ENCODE peak calls at places on chromosomes 11 and 22, in ten cellular contexts. E is heart right ventricle; Z is upper lobe of right lung; W is Caco-2; B is pancreas; X is endothelial cell of umbilical vein; O is CD8-positive, alpha-beta T cell; P is cardiac muscle cell; R is right lobe of liver; N is A549. S is an unnamed sample. For H3K4me1, the result is how much of the 10 kb centered on the place peaks cover.

GRCh38 chr11:96188625-96189006 is 154.4 kb downstream of the MAML2 start:
- DNase-seq in E (no peak), Z (no peak), W (no peak), B (no peak), X (no peak), O (no peak), P (no peak), R (no peak), N (no peak), S (no peak)

GRCh38 chr11:36361901-36362391 is 65.9 kb downstream of the PRR5L start:
- DNase-seq in E (no peak), Z (no peak), W (no peak), B (no peak), X (no peak), O (no peak), P (no peak), R (peak), N (peak), S (no peak)

GRCh38 chr11:78414321-78415051 is 3.1 kb downstream of the GAB2 start:
- DNase-seq in E (no peak), Z (no peak), W (no peak), B (no peak), X (peak), O (no peak), P (no peak), R (no peak), N (peak), S (no peak)

GRCh38 chr11:99534812-99535211 is 514.1 kb downstream of the CNTN5 start:
- DNase-seq in E (no peak), Z (no peak), W (no peak), B (no peak), X (no peak), O (no peak), P (no peak), R (no peak), N (no peak), S (no peak)

GRCh38 chr11:109885006-109885405 is 208.2 kb upstream of the ZC3H12C start:
- DNase-seq in E (no peak), Z (no peak), W (no peak), B (no peak), X (no peak), O (no peak), P (no peak), R (no peak), N (no peak), S (no peak)

GRCh38 chr11:9600651-9601040 is 27.2 kb downstream of the WEE1 start:
- DNase-seq in E (no peak), Z (no peak), W (peak), B (no peak), X (no peak), O (no peak), P (no peak), R (no peak), N (no peak), S (no peak)

GRCh38 chr11:27720277-27720830 is 20.1 kb upstream of the BDNF start:
- DNase-seq in E (peak), Z (no peak), W (peak), B (peak), X (peak), O (no peak), P (peak), R (peak), N (peak), S (no peak)

GRCh38 chr11:37804666-37805065 is 1206.6 kb upstream of the RAG2 start:
- DNase-seq in E (no peak), Z (no peak), W (no peak), B (no peak), X (no peak), O (no peak), P (no peak), R (no peak), N (no peak), S (no peak)

GRCh38 chr11:117808768-117809167 is 11.8 kb upstream of the DSCAML1 start:
- DNase-seq in E (no peak), Z (no peak), W (no peak), B (no peak), X (no peak), O (no peak), P (no peak), R (no peak), N (peak), S (peak)

GRCh38 chr11:96878299-96879051 is 488.7 kb downstream of the JRKL start:
- DNase-seq in E (no peak), Z (no peak), W (no peak), B (no peak), X (no peak), O (no peak), P (no peak), R (no peak), N (no peak), S (no peak)

GRCh38 chr11:78161937-78162336 is 22.5 kb upstream of the ALG8 start:
- DNase-seq in E (peak), Z (no peak), W (no peak), B (no peak), X (peak), O (no peak), P (no peak), R (peak), N (no peak), S (peak)

GRCh38 chr11:102733232-102733875 is 8.6 kb upstream of the MMP8 start:
- DNase-seq in E (no peak), Z (peak), W (peak), B (peak), X (peak), O (no peak), P (peak), R (peak), N (peak), S (no peak)

GRCh38 chr11:32440920-32441319 is 5.6 kb upstream of the WT1 start:
- DNase-seq in E (no peak), Z (no peak), W (no peak), B (no peak), X (no peak), O (no peak), P (no peak), R (no peak), N (no peak), S (peak)

GRCh38 chr11:70467196-70468085 is 69.1 kb downstream of the CTTN start:
- DNase-seq in E (peak), Z (peak), W (peak), B (peak), X (peak), O (no peak), P (peak), R (peak), N (peak), S (peak)

GRCh38 chr11:17188675-17189074 is 19.1 kb downstream of the PIK3C2A start:
- DNase-seq in E (no peak), Z (no peak), W (no peak), B (no peak), X (no peak), O (no peak), P (no peak), R (no peak), N (no peak), S (no peak)

GRCh38 chr22:49810363-49811013 is 17.2 kb downstream of the BRD1 start:
- DNase-seq in E (no peak), Z (no peak), W (no peak), B (no peak), X (peak), O (no peak), P (no peak), R (no peak), N (no peak), S (no peak)

GRCh38 chr22:49814164-49814686 is 13.4 kb downstream of the BRD1 start:
- DNase-seq in E (no peak), Z (no peak), W (no peak), B (peak), X (no peak), O (no peak), P (no peak), R (no peak), N (no peak), S (no peak)

GRCh38 chr22:49811014-49811791 is 16.5 kb downstream of the BRD1 start:
- DNase-seq in E (no peak), Z (no peak), W (no peak), B (no peak), X (no peak), O (no peak), P (no peak), R (peak), N (no peak), S (no peak)

GRCh38 chr22:49814856-49815255 is 12.8 kb downstream of the BRD1 start:
- DNase-seq in E (no peak), Z (no peak), W (no peak), B (no peak), X (no peak), O (no peak), P (no peak), R (no peak), N (no peak), S (no peak)

DNA sequence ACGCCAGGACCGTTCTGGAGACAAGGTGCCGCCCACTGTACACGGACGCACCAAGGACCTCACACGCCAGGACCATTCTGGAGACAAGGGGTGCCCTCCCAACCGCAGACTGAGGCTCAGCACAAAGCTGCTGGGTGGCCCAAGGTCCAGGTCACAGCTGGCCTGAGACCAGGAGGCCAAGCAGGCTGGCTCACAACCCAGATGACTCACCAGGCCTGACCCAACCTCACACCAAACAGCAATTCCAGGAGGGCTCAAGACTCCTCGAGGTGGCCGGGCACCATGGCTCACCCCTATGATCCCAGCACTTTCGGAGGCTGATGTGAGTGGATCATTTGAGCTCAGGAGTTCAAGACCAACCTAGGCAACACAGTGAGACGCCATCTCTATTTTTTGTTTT is 14.8 kb downstream of the BRD1 start:
- DNase-seq in E (no peak), Z (no peak), W (no peak), B (no peak), X (no peak), O (no peak), P (no peak), R (peak), N (no peak), S (no peak)
- H3K4me1 ChIP-seq in E (under half), Z (under half), W (under half), B (under half), X (under half), O (half or more), P (under half), R (under half), N (under half), S (under half)

DNA sequence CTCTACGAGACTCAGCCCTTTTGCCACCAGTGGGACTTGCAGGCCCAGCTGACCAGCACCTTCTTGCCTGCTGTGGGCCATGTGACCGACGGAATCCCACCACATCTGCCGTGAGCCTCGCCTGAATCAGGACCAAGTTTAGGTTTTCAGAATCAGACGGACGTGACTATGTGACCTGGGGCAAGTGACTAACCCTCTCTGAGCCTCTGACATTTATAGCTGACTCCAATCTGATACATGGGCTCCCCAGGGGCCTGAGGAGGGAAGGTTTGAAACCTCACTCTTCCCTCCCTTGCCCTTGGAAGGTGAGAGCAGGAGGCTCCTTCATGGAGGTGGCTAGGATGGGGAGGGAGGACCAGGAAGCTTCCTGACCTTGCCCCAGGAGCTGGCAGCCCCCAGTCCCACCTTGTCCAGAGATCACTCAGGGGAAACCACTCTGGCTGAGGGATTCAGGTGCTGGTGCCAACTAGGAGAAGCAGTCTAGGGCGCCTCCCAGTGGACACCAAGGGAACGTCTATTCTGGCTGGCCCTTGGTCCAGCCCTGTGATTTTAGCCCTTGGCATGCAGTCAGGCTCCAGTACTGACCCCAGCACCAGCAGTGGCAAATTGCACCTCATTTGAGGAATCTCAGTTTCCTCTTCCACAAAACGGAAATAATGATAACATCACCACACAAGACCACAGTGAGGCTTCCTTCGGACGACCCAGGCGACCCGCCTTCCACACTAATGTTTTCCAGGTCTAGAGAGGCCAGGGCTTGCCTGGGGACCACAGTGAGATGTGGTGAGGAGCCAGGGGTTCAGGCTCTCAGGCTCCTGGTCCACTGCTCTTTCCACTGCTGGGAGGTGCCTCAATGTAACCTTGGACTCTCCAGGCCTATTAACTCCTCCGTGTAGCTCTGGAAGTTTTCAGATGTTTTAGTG is 47.2 kb upstream of the SYT7 start:
- DNase-seq in E (peak), Z (peak), W (peak), B (peak), X (peak), O (no peak), P (peak), R (peak), N (peak), S (peak)
- TF ChIP-seq CTCF in E (peak), Z (peak), W (peak), B (peak), X (peak), O (peak), P (peak), R (peak), N (peak), S (peak)

DNA sequence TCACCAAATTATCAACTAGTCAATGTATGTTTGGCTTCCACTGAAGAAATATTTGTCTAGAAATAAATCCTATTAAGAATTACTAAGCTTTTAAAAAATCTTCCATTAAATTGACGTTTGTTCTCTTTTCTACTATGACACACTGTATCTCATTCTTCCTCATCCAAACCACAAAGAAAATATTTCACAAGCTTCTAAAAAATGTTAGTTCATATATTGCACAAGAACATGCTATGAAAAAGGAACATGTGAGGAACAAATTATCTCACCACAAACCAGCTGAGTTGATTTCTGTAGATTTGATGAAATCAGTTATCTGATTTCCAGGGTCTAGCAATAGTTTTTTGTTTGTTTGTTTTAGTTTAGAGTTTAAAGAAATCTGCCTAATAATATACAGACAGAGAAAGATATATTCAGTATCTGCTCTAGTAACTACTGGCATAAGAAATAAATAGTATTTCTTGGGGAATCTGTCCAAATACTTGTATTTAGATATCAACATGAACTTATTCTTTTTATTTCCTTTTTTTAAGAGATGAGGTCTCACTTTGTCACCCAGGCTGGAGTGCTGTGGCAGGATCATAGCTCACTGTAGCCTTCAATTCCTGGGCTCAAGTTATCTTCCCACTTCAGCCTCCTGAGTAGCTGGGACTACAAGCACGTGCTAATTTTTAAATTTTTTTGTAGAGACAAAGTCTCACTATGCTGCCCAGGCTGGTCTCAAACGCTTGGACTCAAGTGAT is 161.7 kb downstream of the ATG16L2 start:
- DNase-seq in E (no peak), Z (no peak), W (no peak), B (no peak), X (no peak), O (no peak), P (no peak), R (no peak), N (no peak), S (no peak)
- H3K4me1 ChIP-seq in E (under half), Z (under half), W (under half), B (under half), X (under half), O (under half), P (under half), R (under half), N (under half), S (under half)

DNA sequence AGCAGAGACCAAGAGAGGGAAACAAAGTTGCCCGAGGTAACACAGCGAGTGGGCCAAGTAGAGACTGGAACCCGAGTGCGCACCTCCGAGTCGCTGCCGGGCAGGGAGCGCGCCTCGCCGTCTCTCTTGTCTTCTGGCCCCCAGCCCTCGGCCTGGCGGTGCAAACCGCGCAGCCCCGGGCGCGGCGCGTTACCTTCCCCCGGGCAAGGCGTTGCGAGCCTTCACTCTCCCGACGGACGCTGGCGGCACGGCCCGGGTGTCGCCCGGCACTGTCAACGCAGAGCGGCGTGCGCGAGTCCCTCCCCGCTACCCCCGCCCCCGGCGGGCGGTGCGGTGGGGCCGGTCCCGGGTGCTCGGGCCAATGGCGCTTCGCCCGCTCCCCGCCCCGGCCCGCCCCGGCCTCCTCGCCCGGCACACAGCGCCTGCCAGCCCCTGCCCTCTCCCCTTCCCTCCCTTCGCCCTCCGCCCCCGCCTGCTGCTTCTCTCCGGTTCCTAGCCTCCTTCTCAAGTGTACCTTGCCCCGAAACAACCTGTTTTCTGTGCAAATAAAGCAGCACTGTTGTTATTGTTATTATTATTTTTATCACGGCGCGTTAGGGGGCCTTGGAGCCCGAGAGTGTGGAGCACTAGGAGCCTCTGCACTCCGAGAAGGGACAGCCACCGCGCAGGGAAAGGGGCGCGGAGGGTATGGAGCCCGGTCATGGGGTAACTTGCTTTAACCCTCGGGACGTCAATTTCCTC is at the start of gene SYTL2:
- DNase-seq in E (peak), Z (peak), W (peak), B (peak), X (peak), O (peak), P (peak), R (peak), N (peak), S (peak)
- TF ChIP-seq CTCF in E (peak), Z (peak), W (peak), B (no peak), X (no peak), O (no peak), P (no peak), R (no peak), N (no peak), S (no peak)

DNA sequence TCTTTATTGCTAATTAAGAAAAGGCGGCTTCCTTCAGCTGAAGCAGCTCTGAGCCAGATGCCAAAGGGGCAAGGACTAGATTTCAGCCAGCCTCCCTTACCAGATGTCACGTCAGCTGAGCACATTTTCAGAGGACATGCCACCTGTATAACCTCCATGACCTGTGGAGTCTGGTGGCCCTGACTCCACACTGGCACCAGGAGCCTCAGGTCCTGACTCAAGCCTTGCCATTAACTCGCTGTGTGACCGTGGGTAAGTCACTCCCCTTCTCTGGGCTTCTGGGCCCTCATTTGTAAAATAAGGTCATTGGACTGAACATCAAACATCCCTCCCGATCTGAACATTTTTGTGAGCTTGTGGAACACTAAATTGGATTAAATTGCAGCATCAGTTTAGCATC is 46.0 kb downstream of the FBXO7 start:
- DNase-seq in E (no peak), Z (no peak), W (no peak), B (no peak), X (no peak), O (no peak), P (no peak), R (no peak), N (no peak), S (no peak)
- H3K4me1 ChIP-seq in E (under half), Z (under half), W (under half), B (under half), X (under half), O (under half), P (under half), R (under half), N (under half), S (under half)

GRCh38 chr22:35683560-35683959 is 34.1 kb upstream of the APOL5 start:
- DNase-seq in E (no peak), Z (no peak), W (no peak), B (no peak), X (no peak), O (no peak), P (no peak), R (no peak), N (no peak), S (no peak)

GRCh38 chr22:35685731-35686130 is 31.9 kb upstream of the APOL5 start:
- DNase-seq in E (no peak), Z (no peak), W (no peak), B (no peak), X (no peak), O (no peak), P (no peak), R (no peak), N (no peak), S (no peak)

GRCh38 chr22:35686298-35686697 is 31.4 kb upstream of the APOL5 start:
- DNase-seq in E (no peak), Z (no peak), W (no peak), B (no peak), X (no peak), O (no peak), P (no peak), R (no peak), N (no peak), S (no peak)

GRCh38 chr22:35684732-35685131 is 32.9 kb upstream of the APOL5 start:
- DNase-seq in E (no peak), Z (no peak), W (no peak), B (no peak), X (no peak), O (no peak), P (no peak), R (no peak), N (no peak), S (no peak)

DNA sequence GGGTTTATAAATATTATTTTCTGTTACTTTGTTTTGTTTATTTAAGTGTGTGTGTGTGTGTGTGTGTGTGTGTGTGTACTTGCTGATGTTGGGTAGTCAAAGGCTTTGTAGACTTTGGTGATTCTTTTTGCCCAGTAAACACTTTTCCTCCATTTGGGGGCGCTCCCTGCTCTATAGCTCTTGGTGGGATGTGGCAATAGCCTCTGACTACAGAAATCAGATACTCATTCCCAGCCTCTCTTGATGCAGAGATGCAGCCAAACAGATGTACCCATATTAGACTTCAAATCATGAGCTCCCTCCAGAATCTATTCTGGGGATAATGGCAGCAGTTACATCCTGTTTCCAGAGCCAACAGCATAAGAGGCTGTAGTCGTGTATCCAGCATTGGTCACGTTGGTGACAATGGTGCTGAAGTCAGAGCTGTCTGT is 33.4 kb upstream of the APOL5 start:
- DNase-seq in E (peak), Z (no peak), W (no peak), B (no peak), X (peak), O (no peak), P (peak), R (no peak), N (peak), S (peak)
- TF ChIP-seq CTCF in E (peak), Z (no peak), W (no peak), B (no peak), X (peak), O (no peak), P (peak), R (peak), N (no peak), S (no peak)

GRCh38 chr22:42996646-42997365 is 18.1 kb downstream of the PACSIN2 start:
- DNase-seq in E (no peak), Z (no peak), W (no peak), B (peak), X (no peak), O (no peak), P (no peak), R (no peak), N (no peak), S (peak)
- H3K4me1 ChIP-seq in E (half or more), Z (half or more), W (half or more), B (half or more), X (under half), O (under half), P (under half), R (half or more), N (half or more), S (under half)

GRCh38 chr11:68021167-68021787 is 9.2 kb upstream of the NDUFS8 start:
- DNase-seq in E (no peak), Z (no peak), W (peak), B (no peak), X (no peak), O (no peak), P (peak), R (peak), N (peak), S (no peak)
- TF ChIP-seq CTCF in E (peak), Z (peak), W (peak), B (peak), X (no peak), O (no peak), P (peak), R (peak), N (peak), S (no peak)